ENCODE peak calls at places on chromosomes 4 and X, in six cellular contexts. E is A549, K is K562, T is H1, R is endothelial cell of umbilical vein, Z is HepG2. I is an unnamed sample.

GRCh38 chrX:10611441-10612090 is 8.8 kb downstream of the MID1 start:
- DNase-seq in E (no peak), K (no peak), T (no peak), R (peak), Z (no peak), I (no peak)

GRCh38 chr4:13866881-13867280 is 239.4 kb upstream of the BOD1L1 start:
- DNase-seq in E (no peak), K (no peak), T (no peak), R (no peak), Z (no peak), I (no peak)

GRCh38 chr4:174828845-174829701 is at the start of gene GLRA3:
- DNase-seq in E (peak), K (peak), T (peak), R (no peak), Z (peak), I (peak)

GRCh38 chr4:16070203-16070602 is 13.6 kb downstream of the PROM1 start:
- DNase-seq in E (no peak), K (no peak), T (no peak), R (no peak), Z (no peak), I (no peak)

GRCh38 chr4:168884251-168885124 is 125.6 kb downstream of the CBR4 start:
- DNase-seq in E (no peak), K (no peak), T (no peak), R (no peak), Z (no peak), I (no peak)

GRCh38 chrX:134622056-134622812 is 36.0 kb downstream of the PLAC1 start:
- DNase-seq in E (peak), K (peak), T (peak), R (peak), Z (no peak), I (peak)

GRCh38 chr4:18294846-18295245 is 273.3 kb upstream of the LCORL start:
- DNase-seq in E (no peak), K (no peak), T (no peak), R (no peak), Z (no peak), I (no peak)

GRCh38 chrX:10617964-10618342 is 2.4 kb downstream of the MID1 start:
- DNase-seq in E (peak), K (no peak), T (no peak), R (peak), Z (no peak), I (no peak)

GRCh38 chr4:166144607-166145006 is 271.6 kb downstream of the TLL1 start:
- DNase-seq in E (no peak), K (no peak), T (no peak), R (no peak), Z (no peak), I (no peak)

GRCh38 chrX:70998402-70999027 is 67.6 kb upstream of the SLC7A3 start:
- DNase-seq in E (no peak), K (no peak), T (no peak), R (peak), Z (peak), I (peak)

GRCh38 chr4:159201168-159201567 is 98.3 kb downstream of the RAPGEF2 start:
- DNase-seq in E (no peak), K (no peak), T (no peak), R (peak), Z (no peak), I (no peak)

GRCh38 chr4:25536577-25537325 is 118.9 kb upstream of the SLC34A2 start:
- DNase-seq in E (no peak), K (no peak), T (no peak), R (no peak), Z (no peak), I (no peak)

GRCh38 chr4:183402771-183403170 is 41.7 kb upstream of the CDKN2AIP start:
- DNase-seq in E (no peak), K (no peak), T (no peak), R (no peak), Z (no peak), I (no peak)

GRCh38 chr4:1290165-1290977 is 680 bp downstream of the MAEA start:
- DNase-seq in E (no peak), K (peak), T (no peak), R (peak), Z (no peak), I (no peak)

GRCh38 chr4:77701111-77701510 is 95.5 kb downstream of the CXCL13 start:
- DNase-seq in E (no peak), K (no peak), T (no peak), R (no peak), Z (no peak), I (no peak)

GRCh38 chrX:65635371-65635770 is 32.1 kb upstream of the MSN start:
- DNase-seq in E (no peak), K (no peak), T (no peak), R (no peak), Z (no peak), I (no peak)

GRCh38 chr4:4971796-4972195 is 47.5 kb downstream of the CYTL1 start:
- DNase-seq in E (no peak), K (no peak), T (no peak), R (no peak), Z (no peak), I (no peak)

GRCh38 chr4:125517831-125518230 is 203.1 kb downstream of the FAT4 start:
- DNase-seq in E (no peak), K (no peak), T (no peak), R (peak), Z (no peak), I (no peak)

GRCh38 chr4:118005883-118006282 is 28.4 kb upstream of the NDST3 start:
- DNase-seq in E (no peak), K (no peak), T (no peak), R (no peak), Z (no peak), I (no peak)

GRCh38 chrX:109600114-109600710 is 24.8 kb downstream of the KCNE5 start:
- DNase-seq in E (no peak), K (no peak), T (no peak), R (no peak), Z (no peak), I (peak)

GRCh38 chr4:8589831-8590545 is 2.6 kb upstream of the CPZ start:
- DNase-seq in E (no peak), K (no peak), T (no peak), R (no peak), Z (no peak), I (no peak)

GRCh38 chr4:7631288-7631633 is 196.5 kb upstream of the PSAPL1 start:
- DNase-seq in E (no peak), K (no peak), T (no peak), R (no peak), Z (no peak), I (no peak)

DNA sequence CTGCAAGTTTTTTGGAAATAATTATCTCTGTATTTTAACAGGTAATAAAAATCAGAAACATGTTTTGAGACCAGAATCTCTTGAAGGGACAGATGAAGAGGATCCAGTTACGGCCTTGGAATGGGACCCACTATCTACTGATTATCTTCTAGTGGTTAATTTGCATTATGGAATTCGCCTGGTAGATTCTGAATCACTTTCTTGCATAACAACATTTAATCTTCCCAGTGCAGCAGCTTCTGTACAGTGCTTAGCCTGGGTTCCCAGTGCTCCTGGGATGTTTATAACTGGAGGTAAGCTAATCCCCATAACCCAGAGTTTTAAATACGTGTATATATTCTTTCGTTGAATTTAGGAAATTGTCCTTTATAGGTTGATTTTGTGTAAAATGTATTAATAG is 59.4 kb downstream of the WDR17 start:
- DNase-seq in E (no peak), K (no peak), T (no peak), R (no peak), Z (no peak), I (no peak)
- TF ChIP-seq JUN in E (no peak), K (no peak), T (no peak), R (no peak), Z (no peak), I (no peak)

GRCh38 chr4:91325495-91325894 is 978.3 kb upstream of the GRID2 start:
- DNase-seq in E (no peak), K (no peak), T (no peak), R (peak), Z (no peak), I (no peak)
- TF ChIP-seq JUN in E (no peak), K (no peak), T (no peak), R (no peak), Z (no peak), I (no peak)

DNA sequence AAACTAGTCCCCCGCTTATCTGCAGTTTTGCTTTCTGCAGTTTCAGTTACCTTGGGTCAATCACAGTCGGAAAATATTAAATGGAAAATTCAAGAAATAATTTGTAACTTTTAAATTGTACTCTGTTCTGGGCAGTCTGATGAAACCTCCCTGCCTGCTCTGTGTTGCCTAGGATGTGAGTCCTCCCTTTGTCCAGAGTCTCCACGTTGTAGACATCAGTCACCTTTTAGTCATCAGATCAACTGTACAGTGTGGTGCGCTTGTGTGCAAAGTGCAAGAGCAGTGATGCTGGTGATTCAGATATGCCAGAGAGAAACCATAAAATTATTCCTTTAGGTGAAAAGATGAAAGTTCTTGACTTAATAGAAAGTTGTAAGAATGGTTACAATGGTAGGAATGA is 1.5 kb downstream of the SPATA4 start:
- DNase-seq in E (no peak), K (no peak), T (no peak), R (peak), Z (no peak), I (no peak)
- TF ChIP-seq JUN in E (no peak), K (no peak), T (no peak), R (no peak), Z (no peak), I (no peak)

GRCh38 chrX:153903991-153904957 is at the start of gene AVPR2:
- DNase-seq in E (no peak), K (no peak), T (no peak), R (no peak), Z (no peak), I (no peak)
- TF ChIP-seq JUN in E (no peak), K (no peak), T (no peak), R (no peak), Z (no peak), I (no peak)

DNA sequence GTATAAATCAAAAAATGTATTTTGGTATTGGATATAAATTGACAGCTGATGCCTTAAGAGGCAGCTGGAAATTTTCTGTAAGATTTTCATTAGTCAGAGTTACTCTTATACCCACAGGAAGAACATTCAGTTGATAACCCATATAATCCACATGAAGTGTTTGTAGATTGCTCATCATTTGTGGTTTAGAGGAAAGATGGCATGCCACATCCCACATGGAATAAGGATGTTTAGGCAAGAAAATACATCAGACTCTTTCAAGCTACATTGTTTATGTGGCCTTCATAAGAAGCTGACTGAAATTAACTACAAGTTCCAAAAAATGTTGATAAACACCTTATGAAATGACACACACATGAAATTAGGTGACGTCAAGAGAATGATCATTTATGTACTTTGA is 56.6 kb downstream of the AREG start:
- DNase-seq in E (no peak), K (no peak), T (no peak), R (peak), Z (no peak), I (no peak)
- TF ChIP-seq JUN in E (no peak), K (no peak), T (no peak), R (no peak), Z (no peak), I (no peak)

DNA sequence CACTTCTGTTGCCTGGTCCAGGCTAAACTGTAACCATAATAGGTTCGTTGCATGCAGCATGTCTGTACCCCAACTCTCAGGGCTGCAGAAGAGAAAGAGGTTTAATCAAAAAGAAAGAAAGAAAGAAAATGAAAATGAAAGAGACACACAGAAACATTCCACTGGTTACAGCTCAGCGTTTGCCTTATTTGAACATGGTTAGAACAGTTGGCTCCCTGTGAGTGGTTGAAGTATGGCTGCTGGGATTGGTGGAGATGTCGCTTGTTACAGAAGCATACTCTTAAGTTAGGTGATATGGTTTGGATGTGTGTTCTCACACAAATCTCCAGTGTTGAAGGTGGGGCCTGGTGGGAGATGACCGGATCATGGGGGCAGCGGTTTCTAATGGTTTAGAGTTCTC is 36.3 kb downstream of the ARSD start:
- DNase-seq in E (no peak), K (no peak), T (no peak), R (no peak), Z (no peak), I (no peak)
- TF ChIP-seq JUN in E (no peak), K (no peak), T (no peak), R (no peak), Z (no peak), I (no peak)

GRCh38 chrX:39758791-39759525 is 338.8 kb downstream of the BCOR start:
- DNase-seq in E (no peak), K (no peak), T (no peak), R (no peak), Z (no peak), I (no peak)

GRCh38 chrX:39762266-39762841 is 335.4 kb downstream of the BCOR start:
- DNase-seq in E (no peak), K (no peak), T (no peak), R (peak), Z (no peak), I (no peak)

GRCh38 chrX:39757971-39758370 is 339.8 kb downstream of the BCOR start:
- DNase-seq in E (no peak), K (no peak), T (no peak), R (peak), Z (no peak), I (no peak)

GRCh38 chrX:39760930-39761329 is 336.8 kb downstream of the BCOR start:
- DNase-seq in E (no peak), K (no peak), T (no peak), R (no peak), Z (no peak), I (no peak)

GRCh38 chrX:39759526-39760224 is 338.1 kb downstream of the BCOR start:
- DNase-seq in E (peak), K (no peak), T (no peak), R (peak), Z (no peak), I (peak)
- TF ChIP-seq JUN in E (no peak), K (no peak), T (no peak), R (no peak), Z (no peak), I (no peak)

I was measured in WTC11.